ENCODE peak calls at places on chromosomes 6 and 20, in six cellular contexts. C, O, E, H, U and V are unnamed samples.

GRCh38 chr6:28429781-28430180 is 13.5 kb downstream of the ZSCAN23 start:
- DNase-seq in C (no peak), O (no peak), E (no peak), H (no peak), U (no peak), V (no peak)

GRCh38 chr6:147559016-147559415 is 50.5 kb downstream of the SAMD5 start:
- DNase-seq in C (peak; percentile 35), O (no peak), E (no peak), H (no peak), U (no peak), V (no peak)

GRCh38 chr6:149473080-149474052 is 11.4 kb downstream of the ZC3H12D start:
- DNase-seq in C (peak; percentile 89), O (peak; percentile 65), E (peak; percentile 79), H (no peak), U (no peak), V (no peak)

GRCh38 chr6:70717038-70717801 is 49.5 kb downstream of the SMAP1 start:
- DNase-seq in C (no peak), O (no peak), E (no peak), H (no peak), U (no peak), V (no peak)

GRCh38 chr6:170532867-170533488 is 20.1 kb downstream of the PSMB1 start:
- DNase-seq in C (no peak), O (no peak), E (no peak), H (no peak), U (no peak), V (no peak)

GRCh38 chr6:37485259-37485658 is 14.4 kb downstream of the CCDC167 start:
- DNase-seq in C (no peak), O (no peak), E (no peak), H (no peak), U (peak; percentile 56), V (no peak)

GRCh38 chr6:17845598-17845997 is 138.9 kb upstream of the NUP153 start:
- DNase-seq in C (no peak), O (no peak), E (no peak), H (no peak), U (no peak), V (no peak)

GRCh38 chr6:165404703-165405102 is 95.3 kb upstream of the C6orf118 start:
- DNase-seq in C (no peak), O (no peak), E (no peak), H (no peak), U (no peak), V (no peak)

GRCh38 chr20:5696011-5696559 is 54.1 kb upstream of the SHLD1 start:
- DNase-seq in C (no peak), O (peak; percentile 47), E (no peak), H (no peak), U (no peak), V (peak; percentile 56)

DNA sequence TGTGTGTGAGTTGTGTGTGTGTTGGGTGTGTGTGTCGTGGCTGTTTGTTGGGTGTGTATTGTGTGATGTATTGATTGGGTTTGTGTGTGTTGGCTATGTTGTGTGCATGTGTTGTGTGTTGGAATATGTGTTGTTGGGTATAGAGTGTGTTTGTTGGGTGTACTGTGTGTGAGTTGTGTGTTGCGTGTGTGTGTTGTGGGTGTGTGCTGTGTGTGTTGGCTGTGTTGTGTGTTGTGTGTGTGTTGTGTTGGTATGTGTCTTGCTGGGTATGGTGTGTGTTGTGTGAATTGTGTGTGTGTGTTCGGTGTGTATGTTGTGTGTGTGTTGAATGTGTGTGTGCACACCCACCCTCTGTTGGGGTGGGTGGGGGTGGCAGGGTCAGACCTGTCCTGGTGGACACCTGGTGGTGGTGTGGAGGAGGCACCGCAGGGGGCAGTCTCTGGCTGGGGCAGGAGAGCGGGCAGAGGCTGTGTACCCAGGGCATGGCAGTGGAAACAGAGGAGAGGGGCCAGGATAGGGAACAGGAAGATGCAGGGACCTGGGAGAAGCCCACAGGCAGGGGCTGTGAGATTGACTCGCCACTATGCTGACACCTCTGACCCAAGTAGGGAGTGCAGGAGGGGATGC is 25.5 kb upstream of the PXDC1 start:
- DNase-seq in C (no peak), O (peak; percentile 57), E (no peak), H (no peak), U (peak; percentile 51), V (no peak)
- H3K4me3 ChIP-seq in C (no peak overlapping the region), O (no peak overlapping the region), E (no peak overlapping the region), H (no peak overlapping the region), U (no peak overlapping the region), V (no peak overlapping the region)

GRCh38 chr20:19748687-19749086 is 9.4 kb upstream of the RIN2 start:
- DNase-seq in C (no peak), O (no peak), E (no peak), H (no peak), U (no peak), V (no peak)
- TF ChIP-seq POLR2AphosphoS5 in C (no peak), O (no peak), E (no peak), H (no peak), U (no peak), V (no peak)

GRCh38 chr6:87929843-87930288 is 117.8 kb upstream of the SPACA1 start:
- DNase-seq in C (peak; percentile 86), O (peak; percentile 78), E (peak; percentile 88), H (peak; percentile 90), U (peak; percentile 75), V (peak; percentile 64)
- H3K4me3 ChIP-seq in C (no peak overlapping the region), O (no peak overlapping the region), E (no peak overlapping the region), H (no peak overlapping the region), U (no peak overlapping the region), V (no peak overlapping the region)

GRCh38 chr20:62806383-62807050 is 1.9 kb downstream of the OGFR start:
- DNase-seq in C (no peak), O (no peak), E (no peak), H (no peak), U (no peak), V (no peak)

GRCh38 chr20:62805711-62806382 is 1.2 kb downstream of the OGFR start:
- DNase-seq in C (no peak), O (peak; percentile 90), E (peak; percentile 91), H (no peak), U (no peak), V (no peak)

GRCh38 chr20:62805365-62805710 is 703 bp downstream of the OGFR start:
- DNase-seq in C (no peak), O (no peak), E (peak; percentile 89), H (no peak), U (peak; percentile 69), V (no peak)

GRCh38 chr20:62804021-62804631 is 509 bp upstream of the OGFR start:
- DNase-seq in C (no peak), O (peak; percentile 67), E (peak; percentile 89), H (no peak), U (peak; percentile 64), V (no peak)

DNA sequence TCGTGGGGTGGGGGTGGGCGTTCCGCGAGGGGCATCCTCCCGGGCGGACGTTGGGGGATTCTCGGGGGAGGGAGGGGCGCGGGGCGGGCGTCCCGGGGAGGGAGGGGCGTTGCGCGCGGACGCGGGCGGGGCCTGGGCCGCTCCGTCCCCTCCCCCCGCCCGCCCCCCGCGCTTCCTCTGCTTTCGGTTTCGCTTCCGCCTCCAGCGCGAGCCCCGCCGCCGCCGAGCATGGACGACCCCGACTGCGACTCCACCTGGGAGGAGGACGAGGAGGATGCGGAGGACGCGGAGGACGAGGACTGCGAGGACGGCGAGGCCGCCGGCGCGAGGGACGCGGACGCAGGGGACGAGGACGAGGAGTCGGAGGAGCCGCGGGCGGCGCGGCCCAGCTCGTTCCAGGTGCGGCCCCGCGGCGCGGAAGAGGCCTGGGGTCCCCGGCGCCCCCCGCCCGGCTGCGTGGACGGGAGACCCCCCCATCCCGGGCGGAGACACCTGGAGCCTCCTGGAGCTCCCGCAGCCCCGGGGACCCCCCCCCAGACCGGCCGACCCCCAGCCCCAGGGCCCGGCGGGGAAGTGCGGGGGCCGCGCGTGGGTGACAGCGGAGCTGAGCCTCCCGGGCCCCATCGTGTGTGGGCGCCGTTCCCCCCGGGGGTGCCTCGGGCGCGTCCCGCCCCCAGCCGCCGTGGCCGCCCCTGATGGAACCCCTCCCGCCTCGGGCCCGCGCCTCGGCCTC is at the start of gene OGFR:
- DNase-seq in C (peak; percentile 78), O (no peak), E (peak; percentile 94), H (peak; percentile 87), U (peak; percentile 96), V (no peak)
- TF ChIP-seq POLR2AphosphoS5 in C (peak; percentile 87), O (peak; percentile 80), E (peak; percentile 97), H (peak; percentile 94), U (peak; percentile 28), V (peak; percentile 42)